ENCODE peak calls at places on chromosomes 4 and X, in four cellular contexts. G is HepG2, N is K562, Q is GM12878. T is an unnamed sample.

GRCh38 chrX:29867971-29868370 is 347.4 kb upstream of the MAGEB2 start:
- DNase-seq in G (no peak), N (no peak), Q (no peak), T (no peak)

GRCh38 chrX:100864967-100865366 is 9.2 kb downstream of the NOX1 start:
- DNase-seq in G (no peak), N (no peak), Q (no peak), T (no peak)

GRCh38 chrX:37905436-37906147 is 58.2 kb upstream of the DYNLT3 start:
- DNase-seq in G (no peak), N (no peak), Q (no peak), T (peak)

GRCh38 chr4:3266076-3266475 is 17.1 kb downstream of the MSANTD1 start:
- DNase-seq in G (no peak), N (no peak), Q (no peak), T (no peak)

GRCh38 chrX:148498067-148498466 is 2.4 kb upstream of the AFF2 start:
- DNase-seq in G (no peak), N (no peak), Q (no peak), T (no peak)

GRCh38 chr4:115366390-115366789 is 253.0 kb upstream of the NDST4 start:
- DNase-seq in G (no peak), N (no peak), Q (no peak), T (no peak)

GRCh38 chr4:40367451-40367850 is 32.3 kb downstream of the CHRNA9 start:
- DNase-seq in G (peak), N (no peak), Q (no peak), T (no peak)

GRCh38 chr4:32189130-32189529 is 1469.0 kb downstream of the PCDH7 start:
- DNase-seq in G (no peak), N (no peak), Q (no peak), T (no peak)

GRCh38 chrX:119398974-119399771 is at the start of gene SLC25A43:
- DNase-seq in G (no peak), N (peak), Q (no peak), T (peak)

GRCh38 chrX:74925210-74926088 is at the start of gene NEXMIF:
- DNase-seq in G (peak), N (no peak), Q (no peak), T (peak)

GRCh38 chr4:183318656-183319055 is 1.4 kb downstream of the CLDN22 start:
- DNase-seq in G (no peak), N (no peak), Q (no peak), T (no peak)

GRCh38 chr4:19492611-19493010 is 759.1 kb upstream of the SLIT2 start:
- DNase-seq in G (no peak), N (no peak), Q (no peak), T (no peak)

GRCh38 chrX:33207056-33207455 is 4.3 kb downstream of the DMD start:
- DNase-seq in G (no peak), N (no peak), Q (no peak), T (no peak)

GRCh38 chr4:102263024-102263787 is 82.1 kb downstream of the SLC39A8 start:
- DNase-seq in G (peak), N (no peak), Q (no peak), T (no peak)

GRCh38 chrX:93673056-93673868 is at the start of gene NAP1L3:
- DNase-seq in G (peak), N (no peak), Q (no peak), T (peak)

GRCh38 chr4:110163327-110164070 is 34.9 kb downstream of the ELOVL6 start:
- DNase-seq in G (no peak), N (no peak), Q (no peak), T (no peak)

GRCh38 chr4:55247521-55247920 is 98.5 kb upstream of the SRD5A3 start:
- DNase-seq in G (no peak), N (no peak), Q (no peak), T (no peak)

GRCh38 chrX:13469963-13470679 is 99.3 kb upstream of the EGFL6 start:
- DNase-seq in G (no peak), N (no peak), Q (no peak), T (no peak)

GRCh38 chrX:13750204-13750603 is 15.7 kb downstream of the OFD1 start:
- DNase-seq in G (peak), N (no peak), Q (no peak), T (no peak)

GRCh38 chr4:95118507-95118906 is 360.8 kb downstream of the BMPR1B start:
- DNase-seq in G (no peak), N (no peak), Q (no peak), T (no peak)

GRCh38 chr4:76898385-76898692 is 395 bp upstream of the SOWAHB start:
- DNase-seq in G (no peak), N (no peak), Q (no peak), T (no peak)
- TF ChIP-seq TCF7 in G (no peak), N (no peak), Q (no peak), T (no peak)

GRCh38 chr4:148076964-148077363 is 345.1 kb downstream of the ARHGAP10 start:
- DNase-seq in G (no peak), N (no peak), Q (no peak), T (no peak)
- TF ChIP-seq TCF7 in G (no peak), N (no peak), Q (no peak), T (no peak)

GRCh38 chrX:153446950-153447580 is 1.2 kb upstream of the TREX2 start:
- DNase-seq in G (no peak), N (no peak), Q (no peak), T (no peak)
- TF ChIP-seq TCF7 in G (no peak), N (no peak), Q (no peak), T (no peak)

GRCh38 chr4:27019766-27020165 is 159.1 kb downstream of the STIM2 start:
- DNase-seq in G (no peak), N (no peak), Q (no peak), T (no peak)

GRCh38 chr4:27017623-27018022 is 157.0 kb downstream of the STIM2 start:
- DNase-seq in G (no peak), N (no peak), Q (no peak), T (no peak)

GRCh38 chr4:27016551-27016950 is 155.9 kb downstream of the STIM2 start:
- DNase-seq in G (no peak), N (no peak), Q (no peak), T (no peak)

GRCh38 chr4:27018910-27019309 is 158.3 kb downstream of the STIM2 start:
- DNase-seq in G (no peak), N (no peak), Q (no peak), T (no peak)

DNA sequence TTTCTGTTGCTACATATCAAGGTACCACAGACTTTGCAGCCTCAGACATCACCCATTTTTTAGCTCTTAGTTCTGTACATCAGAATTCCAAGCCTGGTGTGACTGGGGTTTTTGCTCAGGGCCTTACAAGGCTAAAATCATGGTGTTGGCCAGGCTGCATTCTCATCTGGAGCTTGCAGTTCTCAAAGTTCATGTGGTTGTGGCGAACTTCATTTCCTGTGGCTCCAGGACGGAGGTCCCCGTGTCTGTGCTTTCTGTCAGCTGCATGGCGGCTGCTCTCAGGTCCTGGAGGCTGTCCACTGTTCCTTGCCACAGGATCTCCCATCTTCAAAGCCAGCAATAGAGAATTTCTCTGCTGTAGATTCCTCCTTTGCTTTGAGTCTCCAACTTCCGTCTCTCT is 157.4 kb downstream of the STIM2 start:
- DNase-seq in G (no peak), N (no peak), Q (no peak), T (no peak)
- TF ChIP-seq TCF7 in G (no peak), N (no peak), Q (no peak), T (no peak)

GRCh38 chr4:88939697-88940096 is 117.3 kb downstream of the FAM13A start:
- DNase-seq in G (no peak), N (no peak), Q (no peak), T (no peak)
- TF ChIP-seq TCF7 in G (no peak), N (no peak), Q (no peak), T (no peak)

GRCh38 chr4:44186096-44186849 is 262.3 kb downstream of the KCTD8 start:
- DNase-seq in G (no peak), N (no peak), Q (no peak), T (peak)
- TF ChIP-seq TCF7 in G (no peak), N (no peak), Q (no peak), T (no peak)

T was measured in WTC11.